ENCODE peak calls at places on chromosome 3, in seven cellular contexts. T is pancreas; Q is CD4-positive, alpha-beta T cell; B is lung; A is choroid plexus epithelial cell; G is BJ; R is psoas muscle. E is an unnamed sample.

GRCh38 chr3:127028766-127029520 is 46.0 kb downstream of the PLXNA1 start:
- DNase-seq in T (no peak), Q (no peak), B (no peak), A (no peak), G (no peak), R (no peak), E (no peak)

GRCh38 chr3:109548192-109548938 is 211.0 kb upstream of the DPPA4 start:
- DNase-seq in T (no peak), Q (no peak), B (no peak), A (peak), G (no peak), R (no peak), E (no peak)

GRCh38 chr3:159604151-159604581 is 384.5 kb upstream of the IL12A start:
- DNase-seq in T (no peak), Q (no peak), B (no peak), A (peak), G (no peak), R (no peak), E (no peak)

GRCh38 chr3:171155122-171155700 is 128.7 kb upstream of the SLC2A2 start:
- DNase-seq in T (no peak), Q (no peak), B (no peak), A (no peak), G (no peak), R (no peak), E (no peak)

GRCh38 chr3:65490132-65490531 is 548.6 kb downstream of the MAGI1 start:
- DNase-seq in T (no peak), Q (no peak), B (no peak), A (no peak), G (no peak), R (no peak), E (no peak)

GRCh38 chr3:184262166-184262926 is 993 bp upstream of the CAMK2N2 start:
- DNase-seq in T (peak), Q (no peak), B (no peak), A (no peak), G (no peak), R (no peak), E (no peak)

GRCh38 chr3:49900491-49901153 is 3.1 kb downstream of the MST1R start:
- DNase-seq in T (peak), Q (no peak), B (peak), A (no peak), G (no peak), R (peak), E (no peak)

GRCh38 chr3:15581471-15582394 is 19.6 kb downstream of the HACL1 start:
- DNase-seq in T (no peak), Q (no peak), B (no peak), A (no peak), G (peak), R (no peak), E (no peak)

GRCh38 chr3:159865042-159865579 is 123.5 kb upstream of the IL12A start:
- DNase-seq in T (no peak), Q (no peak), B (no peak), A (peak), G (peak), R (no peak), E (no peak)

GRCh38 chr3:9009976-9010545 is 46.8 kb upstream of the RAD18 start:
- DNase-seq in T (no peak), Q (no peak), B (no peak), A (no peak), G (no peak), R (no peak), E (no peak)

GRCh38 chr3:70433091-70433490 is 120.7 kb upstream of the MDFIC2 start:
- DNase-seq in T (no peak), Q (no peak), B (no peak), A (peak), G (peak), R (no peak), E (no peak)

GRCh38 chr3:143827425-143827824 is 20.8 kb downstream of the SLC9A9 start:
- DNase-seq in T (no peak), Q (no peak), B (no peak), A (no peak), G (no peak), R (no peak), E (no peak)

GRCh38 chr3:184366619-184367321 is 5.3 kb downstream of the POLR2H start:
- DNase-seq in T (no peak), Q (no peak), B (no peak), A (peak), G (peak), R (no peak), E (no peak)

GRCh38 chr3:50479523-50479922 is 23.9 kb downstream of the CACNA2D2 start:
- DNase-seq in T (no peak), Q (no peak), B (no peak), A (no peak), G (no peak), R (no peak), E (no peak)

GRCh38 chr3:127150915-127151564 is 41.9 kb upstream of the PRR23E start:
- DNase-seq in T (no peak), Q (no peak), B (no peak), A (no peak), G (no peak), R (no peak), E (no peak)

GRCh38 chr3:10505791-10506585 is 602 bp upstream of the ATP2B2 start:
- DNase-seq in T (no peak), Q (no peak), B (no peak), A (no peak), G (no peak), R (no peak), E (no peak)

GRCh38 chr3:193869221-193870201 is 266.4 kb upstream of the HES1 start:
- DNase-seq in T (peak), Q (no peak), B (no peak), A (peak), G (peak), R (no peak), E (no peak)

GRCh38 chr3:194736896-194737600 is 51.4 kb downstream of the FAM43A start:
- DNase-seq in T (no peak), Q (no peak), B (no peak), A (no peak), G (no peak), R (no peak), E (peak)

GRCh38 chr3:104796556-104796955 is 570.2 kb upstream of the ALCAM start:
- DNase-seq in T (no peak), Q (no peak), B (no peak), A (peak), G (no peak), R (no peak), E (no peak)

GRCh38 chr3:17091895-17092294 is 207.1 kb downstream of the PLCL2 start:
- DNase-seq in T (no peak), Q (no peak), B (no peak), A (peak), G (no peak), R (no peak), E (no peak)

GRCh38 chr3:38916706-38917105 is 100.7 kb upstream of the SCN10A start:
- DNase-seq in T (no peak), Q (no peak), B (no peak), A (peak), G (peak), R (no peak), E (no peak)

GRCh38 chr3:132834327-132834726 is 112.1 kb upstream of the NPHP3 start:
- DNase-seq in T (no peak), Q (no peak), B (no peak), A (no peak), G (no peak), R (no peak), E (no peak)

GRCh38 chr3:123169492-123169929 is 32.2 kb upstream of the SEC22A start:
- DNase-seq in T (no peak), Q (no peak), B (no peak), A (peak), G (no peak), R (no peak), E (no peak)

GRCh38 chr3:100214574-100214964 is 46.2 kb upstream of the TBC1D23 start:
- DNase-seq in T (no peak), Q (no peak), B (no peak), A (no peak), G (no peak), R (no peak), E (no peak)

GRCh38 chr3:67361323-67361722 is 293.1 kb downstream of the SUCLG2 start:
- DNase-seq in T (no peak), Q (no peak), B (no peak), A (no peak), G (no peak), R (no peak), E (no peak)

GRCh38 chr3:17742092-17742836 is at the start of gene TBC1D5:
- DNase-seq in T (peak), Q (peak), B (peak), A (peak), G (no peak), R (peak), E (peak)

GRCh38 chr3:127158614-127159221 is 34.2 kb upstream of the PRR23E start:
- DNase-seq in T (no peak), Q (no peak), B (no peak), A (peak), G (no peak), R (peak), E (no peak)

GRCh38 chr3:67898916-67899315 is 244.5 kb upstream of the SUCLG2 start:
- DNase-seq in T (no peak), Q (no peak), B (no peak), A (no peak), G (no peak), R (no peak), E (no peak)

GRCh38 chr3:62028236-62028635 is 345.1 kb downstream of the FEZF2 start:
- DNase-seq in T (no peak), Q (no peak), B (no peak), A (no peak), G (no peak), R (no peak), E (no peak)

GRCh38 chr3:102529452-102529851 is 94.6 kb downstream of the ZPLD1 start:
- DNase-seq in T (no peak), Q (no peak), B (no peak), A (peak), G (no peak), R (no peak), E (peak)

GRCh38 chr3:73784647-73785420 is 160.1 kb upstream of the PDZRN3 start:
- DNase-seq in T (no peak), Q (no peak), B (no peak), A (peak), G (peak), R (no peak), E (no peak)

GRCh38 chr3:66615643-66616301 is 115.0 kb upstream of the LRIG1 start:
- DNase-seq in T (no peak), Q (no peak), B (peak), A (peak), G (no peak), R (no peak), E (no peak)

GRCh38 chr3:59609967-59610366 is 560.1 kb upstream of the CFAP20DC start:
- DNase-seq in T (no peak), Q (no peak), B (no peak), A (peak), G (no peak), R (peak), E (no peak)

GRCh38 chr3:49296781-49297420 is 19.9 kb upstream of the C3orf62 start:
- DNase-seq in T (no peak), Q (no peak), B (peak), A (peak), G (no peak), R (peak), E (peak)

DNA sequence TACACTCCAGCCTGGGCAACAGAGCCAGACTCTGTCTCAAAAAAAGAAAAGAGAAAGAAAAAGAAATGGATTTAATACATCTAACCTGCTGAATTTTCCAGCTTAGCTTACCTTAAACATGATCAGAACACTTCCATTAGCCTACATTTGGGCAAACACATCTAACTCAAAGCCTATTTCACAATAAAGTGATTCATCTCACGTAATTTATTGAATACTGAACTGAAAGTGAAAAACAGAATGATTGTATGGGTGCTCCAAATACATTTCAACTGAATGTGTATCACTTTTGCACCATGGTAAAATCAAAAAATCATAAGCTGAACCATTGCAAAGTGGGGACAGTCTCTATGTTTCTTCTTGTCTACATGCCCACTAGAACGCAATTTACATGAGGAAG is 9.0 kb downstream of the PIK3R4 start:
- DNase-seq in T (no peak), Q (no peak), B (no peak), A (no peak), G (no peak), R (no peak), E (no peak)
- TF ChIP-seq CTCF in T (no peak), Q (no peak), B (no peak), A (no peak), G (no peak), R (no peak), E (no peak)

GRCh38 chr3:21839592-21839991 is 88.6 kb upstream of the ZNF385D start:
- DNase-seq in T (no peak), Q (no peak), B (no peak), A (peak), G (peak), R (no peak), E (peak)
- TF ChIP-seq CTCF in T (no peak), Q (no peak), B (no peak), A (peak), G (peak), R (peak), E (peak)

GRCh38 chr3:74883690-74884089 is 269.2 kb upstream of the CNTN3 start:
- DNase-seq in T (no peak), Q (no peak), B (no peak), A (peak), G (no peak), R (no peak), E (no peak)
- TF ChIP-seq CTCF in T (no peak), Q (no peak), B (no peak), A (peak), G (peak), R (no peak), E (peak)

GRCh38 chr3:14402304-14402811 is at the start of gene SLC6A6:
- DNase-seq in T (peak), Q (peak), B (peak), A (peak), G (peak), R (peak), E (peak)
- TF ChIP-seq CTCF in T (peak), Q (peak), B (no peak), A (peak), G (peak), R (peak), E (peak)

GRCh38 chr3:129606522-129607390 is at the start of gene PLXND1:
- DNase-seq in T (peak), Q (peak), B (peak), A (peak), G (no peak), R (peak), E (no peak)

GRCh38 chr3:129607391-129608068 is 1.1 kb upstream of the PLXND1 start:
- DNase-seq in T (no peak), Q (no peak), B (no peak), A (no peak), G (no peak), R (no peak), E (no peak)

GRCh38 chr3:129609591-129610169 is 3.2 kb upstream of the PLXND1 start:
- DNase-seq in T (no peak), Q (no peak), B (no peak), A (peak), G (no peak), R (no peak), E (no peak)

GRCh38 chr3:129608936-129609590 is 2.6 kb upstream of the PLXND1 start:
- DNase-seq in T (no peak), Q (no peak), B (no peak), A (no peak), G (no peak), R (no peak), E (no peak)

GRCh38 chr3:129608087-129608935 is 1.8 kb upstream of the PLXND1 start:
- DNase-seq in T (no peak), Q (no peak), B (no peak), A (peak), G (no peak), R (no peak), E (no peak)
- TF ChIP-seq CTCF in T (no peak), Q (peak), B (peak), A (peak), G (peak), R (no peak), E (no peak)

DNA sequence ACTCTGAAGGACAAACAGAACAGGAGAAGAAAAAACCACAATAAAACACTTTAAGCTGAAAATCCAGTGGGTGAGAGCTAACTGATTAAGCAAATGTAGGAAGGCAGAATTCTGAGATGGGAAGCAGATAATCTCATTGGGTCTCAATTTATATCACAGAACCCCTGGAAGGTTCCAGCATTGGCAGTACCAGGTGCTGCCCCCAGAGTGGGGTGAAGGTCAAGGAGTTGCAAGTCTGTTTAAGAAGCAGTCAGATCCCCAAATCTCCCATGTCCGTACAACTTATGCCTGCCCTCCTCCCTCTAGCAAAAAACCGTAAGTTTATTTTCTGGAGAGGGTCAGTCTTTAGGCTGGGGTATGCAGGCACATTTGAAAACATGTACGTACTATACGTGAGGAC is 45.1 kb downstream of the PXK start:
- DNase-seq in T (no peak), Q (no peak), B (no peak), A (no peak), G (no peak), R (no peak), E (no peak)
- TF ChIP-seq CTCF in T (no peak), Q (no peak), B (no peak), A (no peak), G (no peak), R (no peak), E (no peak)

E was measured in GM12865.